ENCODE peak calls at places on chromosome 2, in six cellular contexts. One of them, this sample, is unnamed.

GRCh38 chr2:42036940-42037339 is 10.9 kb upstream of the PKDCC start:
- DNase-seq in activated CD4-positive, alpha-beta T cell treated with anti-CD3 and anti-CD28 coated beads, Interleukin-2, amount 50 U/mL, for 4 hours: no peak
- DNase-seq in epithelial cell of esophagus: no peak
- DNase-seq in islet precursor cell: no peak
- DNase-seq in LoVo: no peak
- DNase-seq in NCI-H2081: no peak
- DNase-seq in this sample: no peak

GRCh38 chr2:39593439-39594393 is 72.0 kb upstream of the TMEM178A start:
- DNase-seq in epithelial cell of esophagus: peak
- DNase-seq in activated CD4-positive, alpha-beta T cell treated with anti-CD3 and anti-CD28 coated beads, Interleukin-2, amount 50 U/mL, for 4 hours: no peak
- DNase-seq in islet precursor cell: peak
- DNase-seq in LoVo: peak
- DNase-seq in NCI-H2081: no peak
- DNase-seq in this sample: no peak

GRCh38 chr2:210034087-210034683 is 31.7 kb downstream of the RPE start:
- DNase-seq in epithelial cell of esophagus: no peak
- DNase-seq in islet precursor cell: no peak
- DNase-seq in LoVo: no peak
- DNase-seq in activated CD4-positive, alpha-beta T cell treated with anti-CD3 and anti-CD28 coated beads, Interleukin-2, amount 50 U/mL, for 4 hours: no peak
- DNase-seq in NCI-H2081: no peak
- DNase-seq in this sample: no peak

GRCh38 chr2:55223958-55224760 is 7.9 kb downstream of the CLHC1 start:
- DNase-seq in NCI-H2081: no peak
- DNase-seq in islet precursor cell: peak
- DNase-seq in activated CD4-positive, alpha-beta T cell treated with anti-CD3 and anti-CD28 coated beads, Interleukin-2, amount 50 U/mL, for 4 hours: no peak
- DNase-seq in epithelial cell of esophagus: no peak
- DNase-seq in LoVo: no peak
- DNase-seq in this sample: no peak

GRCh38 chr2:12278217-12278755 is 438.4 kb upstream of the TRIB2 start:
- DNase-seq in epithelial cell of esophagus: no peak
- DNase-seq in activated CD4-positive, alpha-beta T cell treated with anti-CD3 and anti-CD28 coated beads, Interleukin-2, amount 50 U/mL, for 4 hours: no peak
- DNase-seq in NCI-H2081: no peak
- DNase-seq in LoVo: no peak
- DNase-seq in islet precursor cell: no peak
- DNase-seq in this sample: no peak

GRCh38 chr2:110794390-110794789 is 62.0 kb downstream of the ACOXL start:
- DNase-seq in LoVo: no peak
- DNase-seq in epithelial cell of esophagus: no peak
- DNase-seq in activated CD4-positive, alpha-beta T cell treated with anti-CD3 and anti-CD28 coated beads, Interleukin-2, amount 50 U/mL, for 4 hours: no peak
- DNase-seq in NCI-H2081: no peak
- DNase-seq in islet precursor cell: no peak
- DNase-seq in this sample: no peak

GRCh38 chr2:60552851-60553495 is 481 bp downstream of the BCL11A start:
- DNase-seq in epithelial cell of esophagus: no peak
- DNase-seq in islet precursor cell: no peak
- DNase-seq in activated CD4-positive, alpha-beta T cell treated with anti-CD3 and anti-CD28 coated beads, Interleukin-2, amount 50 U/mL, for 4 hours: no peak
- DNase-seq in LoVo: no peak
- DNase-seq in NCI-H2081: no peak
- DNase-seq in this sample: no peak

GRCh38 chr2:97727296-97727695 is 13.9 kb downstream of the ZAP70 start:
- DNase-seq in LoVo: no peak
- DNase-seq in activated CD4-positive, alpha-beta T cell treated with anti-CD3 and anti-CD28 coated beads, Interleukin-2, amount 50 U/mL, for 4 hours: no peak
- DNase-seq in NCI-H2081: no peak
- DNase-seq in epithelial cell of esophagus: no peak
- DNase-seq in islet precursor cell: no peak
- DNase-seq in this sample: no peak

GRCh38 chr2:47257837-47258436 is 102.8 kb upstream of the STPG4 start:
- DNase-seq in LoVo: no peak
- DNase-seq in epithelial cell of esophagus: no peak
- DNase-seq in NCI-H2081: no peak
- DNase-seq in islet precursor cell: no peak
- DNase-seq in activated CD4-positive, alpha-beta T cell treated with anti-CD3 and anti-CD28 coated beads, Interleukin-2, amount 50 U/mL, for 4 hours: no peak
- DNase-seq in this sample: no peak

GRCh38 chr2:151733781-151734672 is at the start of gene NEB:
- DNase-seq in epithelial cell of esophagus: no peak
- DNase-seq in NCI-H2081: peak
- DNase-seq in islet precursor cell: no peak
- DNase-seq in activated CD4-positive, alpha-beta T cell treated with anti-CD3 and anti-CD28 coated beads, Interleukin-2, amount 50 U/mL, for 4 hours: no peak
- DNase-seq in LoVo: no peak
- DNase-seq in this sample: no peak

GRCh38 chr2:18708203-18708602 is 118.8 kb upstream of the NT5C1B start:
- DNase-seq in epithelial cell of esophagus: no peak
- DNase-seq in NCI-H2081: no peak
- DNase-seq in activated CD4-positive, alpha-beta T cell treated with anti-CD3 and anti-CD28 coated beads, Interleukin-2, amount 50 U/mL, for 4 hours: no peak
- DNase-seq in islet precursor cell: no peak
- DNase-seq in LoVo: no peak
- DNase-seq in this sample: no peak

GRCh38 chr2:7860693-7861092 is 821.2 kb upstream of the ID2 start:
- DNase-seq in epithelial cell of esophagus: peak
- DNase-seq in islet precursor cell: no peak
- DNase-seq in activated CD4-positive, alpha-beta T cell treated with anti-CD3 and anti-CD28 coated beads, Interleukin-2, amount 50 U/mL, for 4 hours: no peak
- DNase-seq in LoVo: no peak
- DNase-seq in NCI-H2081: no peak
- DNase-seq in this sample: peak

GRCh38 chr2:33531345-33532059 is 55.1 kb downstream of the RASGRP3 start:
- DNase-seq in NCI-H2081: no peak
- DNase-seq in LoVo: no peak
- DNase-seq in activated CD4-positive, alpha-beta T cell treated with anti-CD3 and anti-CD28 coated beads, Interleukin-2, amount 50 U/mL, for 4 hours: no peak
- DNase-seq in epithelial cell of esophagus: peak
- DNase-seq in islet precursor cell: no peak
- DNase-seq in this sample: no peak

GRCh38 chr2:112304298-112304941 is 29.0 kb downstream of the ZC3H6 start:
- DNase-seq in LoVo: no peak
- DNase-seq in NCI-H2081: no peak
- DNase-seq in epithelial cell of esophagus: no peak
- DNase-seq in islet precursor cell: no peak
- DNase-seq in activated CD4-positive, alpha-beta T cell treated with anti-CD3 and anti-CD28 coated beads, Interleukin-2, amount 50 U/mL, for 4 hours: no peak
- DNase-seq in this sample: no peak

GRCh38 chr2:55923091-55923977 is at the start of gene EFEMP1:
- DNase-seq in islet precursor cell: peak
- DNase-seq in NCI-H2081: no peak
- DNase-seq in LoVo: no peak
- DNase-seq in activated CD4-positive, alpha-beta T cell treated with anti-CD3 and anti-CD28 coated beads, Interleukin-2, amount 50 U/mL, for 4 hours: no peak
- DNase-seq in epithelial cell of esophagus: peak
- DNase-seq in this sample: no peak

GRCh38 chr2:149817206-149817605 is 229.6 kb upstream of the MMADHC start:
- DNase-seq in LoVo: no peak
- DNase-seq in activated CD4-positive, alpha-beta T cell treated with anti-CD3 and anti-CD28 coated beads, Interleukin-2, amount 50 U/mL, for 4 hours: no peak
- DNase-seq in epithelial cell of esophagus: no peak
- DNase-seq in NCI-H2081: no peak
- DNase-seq in islet precursor cell: no peak
- DNase-seq in this sample: no peak

GRCh38 chr2:44537264-44537663 is 175.5 kb downstream of the CAMKMT start:
- DNase-seq in NCI-H2081: no peak
- DNase-seq in LoVo: no peak
- DNase-seq in epithelial cell of esophagus: peak
- DNase-seq in islet precursor cell: no peak
- DNase-seq in activated CD4-positive, alpha-beta T cell treated with anti-CD3 and anti-CD28 coated beads, Interleukin-2, amount 50 U/mL, for 4 hours: no peak
- DNase-seq in this sample: no peak

GRCh38 chr2:100192825-100193224 is 50.4 kb upstream of the AFF3 start:
- DNase-seq in activated CD4-positive, alpha-beta T cell treated with anti-CD3 and anti-CD28 coated beads, Interleukin-2, amount 50 U/mL, for 4 hours: no peak
- DNase-seq in epithelial cell of esophagus: no peak
- DNase-seq in islet precursor cell: no peak
- DNase-seq in LoVo: no peak
- DNase-seq in NCI-H2081: no peak
- DNase-seq in this sample: no peak

GRCh38 chr2:133166024-133166423 is 402.2 kb downstream of the NCKAP5 start:
- DNase-seq in LoVo: no peak
- DNase-seq in epithelial cell of esophagus: no peak
- DNase-seq in islet precursor cell: no peak
- DNase-seq in NCI-H2081: no peak
- DNase-seq in activated CD4-positive, alpha-beta T cell treated with anti-CD3 and anti-CD28 coated beads, Interleukin-2, amount 50 U/mL, for 4 hours: no peak
- DNase-seq in this sample: no peak

GRCh38 chr2:165239230-165239629 is at the start of gene SCN2A:
- DNase-seq in NCI-H2081: peak
- DNase-seq in activated CD4-positive, alpha-beta T cell treated with anti-CD3 and anti-CD28 coated beads, Interleukin-2, amount 50 U/mL, for 4 hours: no peak
- DNase-seq in LoVo: peak
- DNase-seq in epithelial cell of esophagus: peak
- DNase-seq in islet precursor cell: no peak
- DNase-seq in this sample: no peak

GRCh38 chr2:111025288-111025687 is 95.4 kb upstream of the BCL2L11 start:
- DNase-seq in islet precursor cell: no peak
- DNase-seq in activated CD4-positive, alpha-beta T cell treated with anti-CD3 and anti-CD28 coated beads, Interleukin-2, amount 50 U/mL, for 4 hours: no peak
- DNase-seq in NCI-H2081: peak
- DNase-seq in LoVo: no peak
- DNase-seq in epithelial cell of esophagus: no peak
- DNase-seq in this sample: no peak